ENCODE peak calls at places on chromosomes 3 and 15, in ten cellular contexts. Y, C, J, S, U, L, H, N, T and D are unnamed samples.

GRCh38 chr3:55091381-55092225 is 163.7 kb upstream of the LRTM1 start:
- DNase-seq in Y (peak), C (no peak), J (no peak), S (no peak), U (no peak), L (no peak), H (peak), N (peak), T (peak), D (no peak)

GRCh38 chr15:92797168-92798052 is 102.7 kb upstream of the CHD2 start:
- DNase-seq in Y (peak), C (no peak), J (no peak), S (no peak), U (no peak), L (peak), H (peak), N (no peak), T (no peak), D (no peak)

GRCh38 chr15:77795446-77795845 is 162.7 kb upstream of the LINGO1 start:
- DNase-seq in Y (no peak), C (no peak), J (no peak), S (no peak), U (no peak), L (no peak), H (no peak), N (no peak), T (no peak), D (no peak)

GRCh38 chr15:39213385-39213840 is 367.5 kb upstream of the THBS1 start:
- DNase-seq in Y (peak), C (no peak), J (no peak), S (no peak), U (no peak), L (peak), H (peak), N (no peak), T (no peak), D (peak)

GRCh38 chr3:58217209-58217811 is 6.5 kb upstream of the DNASE1L3 start:
- DNase-seq in Y (peak), C (peak), J (peak), S (peak), U (peak), L (peak), H (peak), N (no peak), T (peak), D (peak)

GRCh38 chr3:125684199-125684598 is 88.9 kb upstream of the OSBPL11 start:
- DNase-seq in Y (peak), C (no peak), J (no peak), S (no peak), U (no peak), L (peak), H (peak), N (no peak), T (no peak), D (peak)

GRCh38 chr15:86854186-86854585 is 774.5 kb downstream of the AGBL1 start:
- DNase-seq in Y (no peak), C (no peak), J (no peak), S (no peak), U (no peak), L (no peak), H (no peak), N (no peak), T (no peak), D (no peak)

GRCh38 chr15:72838311-72838731 is 54.8 kb upstream of the ADPGK start:
- DNase-seq in Y (no peak), C (no peak), J (peak), S (no peak), U (no peak), L (no peak), H (peak), N (no peak), T (peak), D (peak)

GRCh38 chr3:180433172-180433571 is 168.8 kb upstream of the TTC14 start:
- DNase-seq in Y (peak), C (no peak), J (no peak), S (no peak), U (no peak), L (no peak), H (no peak), N (no peak), T (peak), D (no peak)

GRCh38 chr3:14452676-14453367 is 50.4 kb downstream of the SLC6A6 start:
- DNase-seq in Y (peak), C (peak), J (peak), S (peak), U (peak), L (peak), H (peak), N (peak), T (peak), D (peak)

GRCh38 chr15:26967719-26968269 is 3.2 kb upstream of the GABRG3 start:
- DNase-seq in Y (no peak), C (no peak), J (no peak), S (no peak), U (no peak), L (no peak), H (peak), N (no peak), T (no peak), D (peak)

GRCh38 chr15:91424001-91424400 is 323.9 kb downstream of the SV2B start:
- DNase-seq in Y (no peak), C (no peak), J (no peak), S (no peak), U (no peak), L (no peak), H (no peak), N (no peak), T (no peak), D (no peak)

DNA sequence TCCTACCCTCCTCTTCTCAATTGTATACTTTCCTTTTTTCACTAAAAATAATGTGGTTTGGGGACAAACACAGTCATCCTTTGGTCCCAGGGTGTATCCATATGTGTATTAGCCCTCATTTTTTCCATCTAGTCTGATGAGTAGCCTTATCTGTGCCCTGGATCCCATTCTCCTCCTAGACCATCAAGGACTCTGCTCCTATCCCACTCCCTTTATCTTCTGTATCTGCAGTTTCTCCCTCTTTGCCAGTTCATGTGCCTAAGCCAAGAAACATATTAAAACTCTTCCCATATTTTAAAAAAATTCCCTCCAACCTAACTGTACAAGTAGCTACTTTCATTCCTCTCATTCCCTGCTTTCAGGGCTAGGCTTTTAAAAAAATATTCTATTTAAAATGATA is 25.2 kb downstream of the CCDC14 start:
- DNase-seq in Y (no peak), C (no peak), J (no peak), S (no peak), U (no peak), L (no peak), H (no peak), N (no peak), T (no peak), D (no peak)
- H3K4me3 ChIP-seq in Y (no peak), C (no peak), J (no peak), S (no peak), U (no peak), L (no peak), H (no peak), N (no peak), T (no peak), D (no peak)

DNA sequence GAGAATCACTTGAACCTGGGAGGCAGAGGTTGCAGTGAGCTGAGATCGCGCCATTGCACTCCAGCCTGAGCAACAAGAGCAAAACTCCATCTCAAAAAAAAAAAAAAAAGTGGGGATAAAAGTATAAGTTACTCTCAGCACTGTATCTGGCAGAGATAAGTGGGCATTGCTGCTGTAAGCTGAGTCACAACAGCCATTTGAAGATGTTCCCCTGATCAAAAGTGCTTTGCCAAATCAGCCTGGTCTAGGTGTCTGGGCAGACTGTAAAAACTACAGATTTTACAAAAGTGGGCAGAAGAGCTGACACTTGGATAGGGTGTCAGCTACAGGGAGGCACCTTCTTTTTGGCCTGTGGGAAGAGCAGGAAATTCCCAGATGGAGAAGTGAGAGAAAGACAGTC is 78.4 kb downstream of the TRAK1 start:
- DNase-seq in Y (no peak), C (no peak), J (no peak), S (no peak), U (no peak), L (no peak), H (no peak), N (no peak), T (no peak), D (no peak)
- H3K4me3 ChIP-seq in Y (no peak), C (no peak), J (no peak), S (no peak), U (no peak), L (no peak), H (no peak), N (no peak), T (no peak), D (no peak)

DNA sequence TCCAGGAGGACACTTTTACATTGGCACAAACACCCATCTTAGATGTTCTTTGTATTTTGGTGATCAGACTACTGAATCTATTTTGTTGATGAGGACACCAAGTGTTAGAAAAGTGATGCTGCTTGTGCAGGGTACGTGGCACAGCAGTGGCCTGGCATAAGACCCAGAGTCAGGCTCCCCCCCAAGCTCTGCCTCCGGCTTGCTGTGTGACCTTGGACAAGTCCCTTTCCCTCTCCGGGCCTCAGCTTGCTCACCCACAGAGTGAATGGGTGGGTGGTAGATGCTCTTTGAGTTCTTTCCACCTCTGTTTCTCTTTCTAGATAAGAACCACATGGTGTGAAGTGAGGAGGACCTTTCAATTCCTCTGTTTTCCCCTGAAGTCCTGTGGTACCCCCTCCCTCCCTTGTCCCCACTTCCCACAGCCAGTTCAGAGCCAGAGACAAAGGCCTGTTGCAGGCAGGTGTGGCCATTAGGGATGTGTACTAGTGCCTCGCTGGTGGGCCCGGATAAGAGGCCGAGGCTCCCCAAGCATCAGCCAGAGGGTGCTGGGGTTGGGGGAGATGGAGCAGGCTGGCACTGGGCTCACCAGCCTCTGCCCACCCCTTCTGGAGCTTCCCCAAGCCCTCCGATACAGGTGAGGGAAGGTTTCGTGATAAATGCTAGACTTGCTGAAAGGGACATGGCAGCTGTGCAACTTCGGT is 43.6 kb downstream of the SMAD6 start:
- DNase-seq in Y (no peak), C (no peak), J (no peak), S (no peak), U (no peak), L (no peak), H (no peak), N (no peak), T (no peak), D (no peak)
- H3K4me3 ChIP-seq in Y (no peak), C (no peak), J (no peak), S (no peak), U (no peak), L (no peak), H (no peak), N (no peak), T (no peak), D (no peak)

DNA sequence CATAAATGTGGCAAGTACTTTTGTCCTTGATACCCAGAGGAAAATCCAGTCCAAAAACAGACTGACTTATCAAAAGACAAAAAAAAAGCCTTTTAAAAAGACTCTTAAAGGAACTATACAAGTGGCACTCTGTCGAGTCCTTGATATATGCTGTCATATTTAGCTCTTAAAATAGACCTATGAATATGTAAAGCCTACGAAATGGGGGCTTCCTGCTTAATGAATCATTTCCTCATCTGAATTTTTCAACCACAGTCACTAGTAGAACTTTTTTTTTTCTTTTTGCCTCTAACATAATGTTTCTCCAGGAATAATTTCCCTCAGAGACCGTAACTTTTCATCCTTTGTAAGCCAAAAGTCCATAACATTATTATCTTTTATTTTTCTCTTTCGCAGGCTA is 95.8 kb downstream of the P3H2 start:
- DNase-seq in Y (peak), C (no peak), J (no peak), S (no peak), U (no peak), L (no peak), H (no peak), N (no peak), T (no peak), D (no peak)
- H3K4me3 ChIP-seq in Y (no peak), C (no peak), J (no peak), S (no peak), U (no peak), L (no peak), H (no peak), N (no peak), T (no peak), D (no peak)

GRCh38 chr15:80250614-80251504 is 1.2 kb downstream of the CTXND1 start:
- DNase-seq in Y (no peak), C (no peak), J (no peak), S (no peak), U (no peak), L (no peak), H (no peak), N (no peak), T (no peak), D (no peak)
- H3K4me3 ChIP-seq in Y (no peak), C (no peak), J (peak), S (peak), U (peak), L (peak), H (peak), N (no peak), T (no peak), D (no peak)